ENCODE peak calls at places on chromosome 1, in eight cellular contexts. One of them, this sample, is unnamed.

GRCh38 chr1:67118191-67118590 is 16.6 kb downstream of the C1orf141 start:
- DNase-seq in germinal center: no peak
- DNase-seq in activated naive CD4-positive, alpha-beta T cell treated with anti-CD3 and anti-CD28 coated beads, Interleukin-2, amount 50 U/mL, for 16 hours: no peak
- DNase-seq in globus pallidus: no peak
- DNase-seq in EH: no peak
- DNase-seq in fibroblast of lung: no peak
- DNase-seq in fibroblast of gingiva: no peak
- DNase-seq in activated T-cell treated with anti-CD3 and anti-CD28 coated beads for 24 hours: no peak
- DNase-seq in this sample: no peak

GRCh38 chr1:180230416-180230790 is 339 bp downstream of the LHX4 start:
- DNase-seq in globus pallidus: no peak
- DNase-seq in fibroblast of lung: no peak
- DNase-seq in fibroblast of gingiva: no peak
- DNase-seq in EH: no peak
- DNase-seq in activated naive CD4-positive, alpha-beta T cell treated with anti-CD3 and anti-CD28 coated beads, Interleukin-2, amount 50 U/mL, for 16 hours: peak
- DNase-seq in germinal center: peak
- DNase-seq in activated T-cell treated with anti-CD3 and anti-CD28 coated beads for 24 hours: no peak
- DNase-seq in this sample: no peak

GRCh38 chr1:51792864-51793263 is 85.7 kb downstream of the NRDC start:
- DNase-seq in globus pallidus: peak
- DNase-seq in activated naive CD4-positive, alpha-beta T cell treated with anti-CD3 and anti-CD28 coated beads, Interleukin-2, amount 50 U/mL, for 16 hours: no peak
- DNase-seq in germinal center: no peak
- DNase-seq in EH: peak
- DNase-seq in fibroblast of lung: peak
- DNase-seq in fibroblast of gingiva: peak
- DNase-seq in activated T-cell treated with anti-CD3 and anti-CD28 coated beads for 24 hours: no peak
- DNase-seq in this sample: no peak

GRCh38 chr1:88398338-88398737 is 285.7 kb upstream of the PKN2 start:
- DNase-seq in activated naive CD4-positive, alpha-beta T cell treated with anti-CD3 and anti-CD28 coated beads, Interleukin-2, amount 50 U/mL, for 16 hours: no peak
- DNase-seq in fibroblast of lung: no peak
- DNase-seq in EH: no peak
- DNase-seq in activated T-cell treated with anti-CD3 and anti-CD28 coated beads for 24 hours: no peak
- DNase-seq in germinal center: no peak
- DNase-seq in globus pallidus: no peak
- DNase-seq in fibroblast of gingiva: no peak
- DNase-seq in this sample: no peak

GRCh38 chr1:116708255-116708900 is 40.8 kb upstream of the IGSF3 start:
- DNase-seq in globus pallidus: no peak
- DNase-seq in germinal center: no peak
- DNase-seq in fibroblast of gingiva: no peak
- DNase-seq in fibroblast of lung: no peak
- DNase-seq in activated naive CD4-positive, alpha-beta T cell treated with anti-CD3 and anti-CD28 coated beads, Interleukin-2, amount 50 U/mL, for 16 hours: no peak
- DNase-seq in EH: no peak
- DNase-seq in activated T-cell treated with anti-CD3 and anti-CD28 coated beads for 24 hours: no peak
- DNase-seq in this sample: no peak

GRCh38 chr1:195773958-195774357 is 834.3 kb downstream of the KCNT2 start:
- DNase-seq in fibroblast of gingiva: no peak
- DNase-seq in activated naive CD4-positive, alpha-beta T cell treated with anti-CD3 and anti-CD28 coated beads, Interleukin-2, amount 50 U/mL, for 16 hours: no peak
- DNase-seq in germinal center: no peak
- DNase-seq in EH: no peak
- DNase-seq in fibroblast of lung: no peak
- DNase-seq in activated T-cell treated with anti-CD3 and anti-CD28 coated beads for 24 hours: no peak
- DNase-seq in globus pallidus: no peak
- DNase-seq in this sample: no peak

GRCh38 chr1:240414237-240414636 is 197.7 kb downstream of the GREM2 start:
- DNase-seq in germinal center: no peak
- DNase-seq in fibroblast of lung: peak
- DNase-seq in fibroblast of gingiva: peak
- DNase-seq in activated T-cell treated with anti-CD3 and anti-CD28 coated beads for 24 hours: no peak
- DNase-seq in globus pallidus: no peak
- DNase-seq in EH: peak
- DNase-seq in activated naive CD4-positive, alpha-beta T cell treated with anti-CD3 and anti-CD28 coated beads, Interleukin-2, amount 50 U/mL, for 16 hours: no peak
- DNase-seq in this sample: no peak

GRCh38 chr1:222618001-222618879 is at the start of gene MIA3:
- DNase-seq in germinal center: peak
- DNase-seq in activated naive CD4-positive, alpha-beta T cell treated with anti-CD3 and anti-CD28 coated beads, Interleukin-2, amount 50 U/mL, for 16 hours: peak
- DNase-seq in fibroblast of lung: peak
- DNase-seq in EH: peak
- DNase-seq in fibroblast of gingiva: peak
- DNase-seq in activated T-cell treated with anti-CD3 and anti-CD28 coated beads for 24 hours: peak
- DNase-seq in globus pallidus: peak
- DNase-seq in this sample: no peak

GRCh38 chr1:162548170-162548569 is 13.4 kb upstream of the UAP1 start:
- DNase-seq in activated T-cell treated with anti-CD3 and anti-CD28 coated beads for 24 hours: no peak
- DNase-seq in activated naive CD4-positive, alpha-beta T cell treated with anti-CD3 and anti-CD28 coated beads, Interleukin-2, amount 50 U/mL, for 16 hours: no peak
- DNase-seq in globus pallidus: no peak
- DNase-seq in fibroblast of gingiva: peak
- DNase-seq in germinal center: no peak
- DNase-seq in EH: peak
- DNase-seq in fibroblast of lung: peak
- DNase-seq in this sample: no peak

GRCh38 chr1:166822385-166822784 is 16.9 kb upstream of the POGK start:
- DNase-seq in fibroblast of gingiva: no peak
- DNase-seq in globus pallidus: no peak
- DNase-seq in activated naive CD4-positive, alpha-beta T cell treated with anti-CD3 and anti-CD28 coated beads, Interleukin-2, amount 50 U/mL, for 16 hours: no peak
- DNase-seq in fibroblast of lung: no peak
- DNase-seq in EH: no peak
- DNase-seq in germinal center: no peak
- DNase-seq in activated T-cell treated with anti-CD3 and anti-CD28 coated beads for 24 hours: no peak
- DNase-seq in this sample: no peak